ENCODE peak calls at places on chromosomes 11 and 22, in four cellular contexts. Z is K562, F is GM12878, U is HepG2. S is an unnamed sample.

GRCh38 chr11:1924121-1924520 is 4.6 kb downstream of the TNNT3 start:
- DNase-seq in F (no peak), U (no peak), Z (no peak), S (no peak)

GRCh38 chr22:33519140-33519973 is 400.9 kb downstream of the LARGE1 start:
- DNase-seq in Z (peak), F (peak), U (peak), S (no peak)

GRCh38 chr11:96259053-96259837 is 83.8 kb downstream of the MAML2 start:
- DNase-seq in U (no peak), F (no peak), Z (no peak), S (peak)

GRCh38 chr11:18785416-18785815 is 6.2 kb downstream of the PTPN5 start:
- DNase-seq in F (no peak), Z (no peak), U (no peak), S (no peak)

GRCh38 chr11:126655807-126656128 is 300.3 kb downstream of the ST3GAL4 start:
- DNase-seq in F (no peak), U (no peak), Z (no peak), S (no peak)

GRCh38 chr11:108034952-108035351 is 26.3 kb downstream of the CUL5 start:
- DNase-seq in U (no peak), Z (no peak), F (no peak), S (no peak)

GRCh38 chr22:40400173-40400572 is 29.8 kb downstream of the SGSM3 start:
- DNase-seq in Z (no peak), U (no peak), F (peak), S (no peak)

GRCh38 chr22:36991220-36991619 is 28.0 kb downstream of the TST start:
- DNase-seq in U (no peak), F (no peak), Z (no peak), S (no peak)

DNA sequence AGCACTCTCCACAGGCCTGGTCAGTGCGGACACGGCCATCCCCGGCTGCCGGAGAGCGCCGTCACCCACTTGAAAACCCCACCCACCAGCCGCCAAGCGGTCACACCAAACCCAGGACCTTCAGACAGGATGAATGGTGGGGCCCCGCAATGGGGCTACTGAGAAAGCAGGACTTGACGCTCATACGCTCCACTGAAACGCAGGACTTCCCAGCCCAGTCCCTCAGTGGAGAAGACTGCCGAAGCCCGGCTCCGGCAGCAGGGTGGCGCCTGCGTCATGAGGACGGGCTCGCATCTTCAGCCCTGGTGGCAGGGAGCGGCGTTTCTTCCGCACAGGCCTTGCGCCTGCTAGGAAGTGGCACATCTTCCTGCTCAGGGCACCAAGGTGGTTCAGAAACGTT is 15.3 kb upstream of the PHLDA2 start:
- DNase-seq in U (no peak), F (no peak), Z (no peak), S (no peak)
- TF ChIP-seq MYC in U (no peak), F (no peak), Z (no peak), S (no peak)

DNA sequence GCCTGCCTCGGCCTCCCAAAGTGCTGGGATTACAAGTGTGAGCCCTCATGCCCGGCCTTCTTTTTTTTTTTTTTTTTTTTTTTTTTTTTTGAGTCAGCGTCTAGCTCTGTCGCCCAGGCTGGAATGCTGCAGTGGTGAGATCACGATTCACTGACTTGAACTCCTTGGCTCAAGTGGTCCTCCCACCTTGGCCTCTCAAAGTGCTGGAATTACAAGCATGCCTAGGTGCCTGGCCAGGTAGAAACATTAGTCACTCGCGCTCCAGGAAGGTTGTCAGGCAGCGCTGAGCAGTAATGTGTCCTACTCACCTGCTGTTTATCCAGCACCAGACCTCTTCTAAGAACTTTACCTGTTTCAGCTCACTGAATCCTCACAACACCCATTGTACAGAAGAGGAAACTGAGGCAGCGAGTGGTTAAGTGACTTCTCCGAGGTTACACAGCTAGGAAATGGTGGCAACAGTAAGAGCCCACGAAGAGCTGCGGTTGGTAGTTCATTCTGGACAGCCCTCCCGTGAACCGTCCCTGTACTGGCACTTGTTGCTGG is 496 bp upstream of the CST6 start:
- DNase-seq in Z (no peak), U (no peak), F (no peak), S (no peak)
- TF ChIP-seq EZH2 in Z (no peak), U (no peak), F (no peak), S (no peak)

DNA sequence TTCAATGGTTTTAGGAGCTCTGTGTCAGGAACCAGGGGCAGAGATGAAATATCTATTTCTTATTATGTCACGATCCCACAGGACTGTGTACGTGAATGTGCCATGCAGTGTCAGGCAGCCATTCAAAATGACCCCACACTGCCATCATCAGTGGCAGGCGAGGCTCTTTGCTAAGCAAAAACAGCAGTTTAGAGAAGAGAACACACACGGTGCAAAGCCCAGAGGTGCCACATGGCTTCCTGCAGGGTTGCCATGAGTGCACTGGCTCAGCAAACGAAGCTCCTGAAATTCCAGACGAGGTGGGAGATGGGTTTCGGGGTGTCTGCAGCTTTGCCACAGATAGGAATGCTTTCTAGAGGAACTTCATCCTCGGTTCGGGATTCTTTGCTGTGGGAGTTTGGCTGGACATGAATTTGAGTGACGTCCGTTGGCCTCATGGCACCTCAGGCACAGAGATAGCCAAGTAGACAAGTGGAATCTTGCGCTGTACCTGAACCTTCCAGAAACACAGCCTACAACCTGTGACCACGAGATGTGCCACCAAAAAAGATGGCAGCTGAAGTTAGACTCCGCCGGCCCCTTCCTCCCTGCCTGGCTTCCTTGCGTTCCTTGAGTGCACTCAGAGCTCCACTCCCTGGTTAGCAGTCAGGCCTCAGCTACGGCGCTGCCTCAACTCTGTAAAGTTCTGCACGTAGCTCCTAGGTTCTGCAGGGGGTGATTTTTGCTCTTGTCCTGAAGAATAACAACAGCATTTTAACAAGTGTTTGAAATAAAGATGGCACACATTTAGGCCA is 7.8 kb upstream of the ZBED4 start:
- DNase-seq in U (no peak), F (no peak), Z (no peak), S (no peak)
- TF ChIP-seq MYC in U (no peak), F (no peak), Z (no peak), S (no peak)

DNA sequence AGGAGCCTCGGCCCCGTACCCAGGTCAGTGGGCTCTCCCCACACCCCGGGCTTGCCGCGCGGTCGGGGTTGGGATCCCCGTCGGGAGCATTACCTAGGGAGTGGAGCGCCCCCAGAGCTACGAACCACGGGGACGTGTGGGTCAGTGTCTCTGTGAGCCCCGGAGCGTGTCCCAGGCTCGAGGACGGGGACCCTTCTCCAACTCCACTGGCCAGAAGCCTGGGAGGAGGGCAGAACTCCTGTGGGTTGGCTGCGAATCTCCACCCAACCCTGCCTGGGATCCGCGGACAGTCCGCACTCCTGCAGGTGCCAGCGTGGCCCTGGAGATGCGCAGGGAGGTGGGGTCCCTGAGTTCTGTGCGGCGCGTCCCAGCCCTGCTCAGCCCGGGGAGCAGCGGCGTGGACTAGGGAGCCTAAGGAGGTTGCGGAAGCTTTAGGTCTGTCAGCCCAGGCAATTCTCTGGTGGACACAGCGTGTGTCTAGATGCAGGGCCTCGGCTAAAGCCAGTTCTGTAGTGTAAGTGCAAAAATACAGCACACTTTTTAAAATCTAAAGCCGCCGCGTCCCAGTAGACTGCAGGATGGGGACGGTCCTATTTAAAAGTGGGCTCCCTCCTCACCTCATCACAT is 413 bp downstream of the PPFIBP2 start:
- DNase-seq in Z (no peak), U (no peak), F (no peak), S (no peak)
- TF ChIP-seq EZH2 in Z (no peak), U (no peak), F (no peak), S (peak)

DNA sequence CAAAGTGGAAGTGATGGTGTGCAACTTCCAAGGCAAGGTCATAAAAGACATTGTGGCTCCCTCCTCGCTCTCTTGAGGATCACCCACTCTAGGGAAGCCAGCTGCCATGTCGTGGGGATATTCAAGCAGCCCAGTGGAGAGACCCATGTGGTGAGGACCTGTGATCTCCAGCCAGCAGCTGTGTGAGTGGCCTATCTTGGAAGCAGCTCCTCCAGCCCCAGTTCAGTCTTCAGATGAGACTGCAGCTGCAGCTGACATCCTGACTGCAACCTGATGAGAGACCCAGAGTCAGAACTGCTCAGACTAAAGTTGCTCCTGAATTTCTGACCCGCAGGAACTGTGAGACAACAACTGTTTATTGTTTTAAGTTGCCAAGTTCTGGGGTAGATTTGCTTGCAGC is 86.4 kb upstream of the GRK3 start:
- DNase-seq in U (no peak), Z (no peak), F (no peak), S (no peak)
- TF ChIP-seq MYC in U (no peak), Z (no peak), F (no peak), S (no peak)

GRCh38 chr22:38455063-38455529 is at the start of gene KCNJ4:
- DNase-seq in F (no peak), U (no peak), Z (no peak), S (no peak)
- TF ChIP-seq EZH2 in F (no peak), U (no peak), Z (no peak), S (peak)

DNA sequence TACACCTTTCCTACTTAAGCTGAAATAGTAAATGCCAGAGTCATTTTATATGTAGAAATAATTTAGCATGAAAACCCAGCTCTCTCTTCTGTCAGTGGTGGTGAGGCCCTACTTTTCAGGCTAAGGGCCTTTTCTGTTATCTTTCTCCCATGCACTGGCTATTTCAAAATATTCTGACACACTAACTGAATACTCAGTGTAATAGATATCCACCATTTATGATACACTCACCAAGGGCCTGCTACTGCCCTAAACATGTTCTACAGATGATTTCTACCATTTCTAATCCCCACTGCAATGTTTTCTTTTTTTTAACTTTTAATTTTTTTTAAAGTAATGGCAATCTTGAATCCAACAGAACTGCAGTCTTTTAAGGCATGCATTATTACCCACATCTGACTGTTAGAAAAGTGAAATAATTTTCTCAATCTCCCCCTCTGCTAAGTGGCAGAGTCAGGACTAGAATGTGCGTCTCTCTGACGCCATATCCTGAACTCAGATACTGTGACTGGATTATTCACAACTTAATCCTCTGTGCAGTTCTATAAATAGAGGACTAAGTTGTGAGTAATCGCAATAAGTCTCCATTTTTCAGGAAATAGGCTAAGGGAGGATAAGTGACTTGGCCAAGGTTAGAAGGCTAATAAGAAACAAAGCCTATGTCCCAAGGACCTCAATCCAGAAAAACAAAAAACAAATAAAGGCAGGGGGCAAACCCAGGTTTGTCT is 44.0 kb downstream of the GRAMD1B start:
- DNase-seq in Z (no peak), U (no peak), F (no peak), S (peak)
- TF ChIP-seq MYC in Z (no peak), U (no peak), F (no peak), S (no peak)

GRCh38 chr11:115660072-115660805 is 156.0 kb upstream of the CADM1 start:
- DNase-seq in U (no peak), F (no peak), Z (no peak), S (no peak)
- TF ChIP-seq EZH2 in U (no peak), F (no peak), Z (no peak), S (no peak)

DNA sequence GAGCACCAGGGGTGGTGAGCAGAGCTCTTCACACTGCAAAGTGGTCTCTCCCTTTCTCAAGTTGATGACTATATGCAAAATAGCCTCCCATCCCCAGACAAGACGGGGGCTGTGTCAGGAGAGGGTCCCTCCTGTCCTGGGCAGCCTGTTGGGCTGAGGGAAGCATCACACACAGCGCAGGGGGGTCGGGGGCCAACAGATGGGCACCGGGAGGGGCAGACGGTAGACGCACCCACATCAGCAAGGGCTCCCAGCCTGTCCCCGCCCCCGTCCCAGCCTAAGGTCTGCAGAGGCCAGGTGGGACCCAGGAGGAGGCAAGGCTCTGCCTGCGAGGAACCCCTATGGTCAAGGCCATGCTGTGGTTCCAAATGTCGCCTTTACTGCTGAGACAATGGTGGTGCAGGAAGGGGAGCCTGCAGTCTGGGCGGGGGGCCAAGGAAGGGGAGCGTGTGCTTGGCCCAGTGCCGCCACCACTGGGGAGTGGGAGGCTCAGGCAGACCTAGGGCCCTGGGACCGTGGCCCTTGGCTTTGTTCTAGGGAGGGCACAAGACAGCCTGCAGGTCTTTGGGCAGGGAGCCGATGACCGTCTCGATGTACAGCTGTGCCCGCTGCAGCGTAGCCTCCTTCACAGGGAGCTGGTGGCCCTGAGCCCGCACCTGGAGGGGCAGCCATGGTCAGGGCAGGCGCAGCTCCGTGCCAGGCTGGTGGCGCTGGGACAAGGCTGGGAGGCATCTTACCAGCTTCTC is 4.3 kb upstream of the PLXNB2 start:
- DNase-seq in F (no peak), Z (no peak), U (no peak), S (no peak)
- TF ChIP-seq MYC in F (no peak), Z (no peak), U (no peak), S (no peak)